ENCODE peak calls at places on chromosome 12, in four cellular contexts. One of them, this sample, is unnamed.

GRCh38 chr12:101076940-101077351 is 133.1 kb downstream of the SLC5A8 start:
- DNase-seq in HepG2: no peak
- DNase-seq in GM12878: no peak
- DNase-seq in H1: no peak
- DNase-seq in this sample: no peak

GRCh38 chr12:28555729-28556128 is 365.5 kb downstream of the CCDC91 start:
- DNase-seq in H1: no peak
- DNase-seq in GM12878: no peak
- DNase-seq in HepG2: no peak
- DNase-seq in this sample: no peak

GRCh38 chr12:22408605-22409004 is 74.1 kb upstream of the ST8SIA1 start:
- DNase-seq in H1: no peak
- DNase-seq in GM12878: no peak
- DNase-seq in HepG2: no peak
- DNase-seq in this sample: no peak

GRCh38 chr12:124332068-124332672 is 37.3 kb downstream of the RFLNA start:
- DNase-seq in H1: no peak
- DNase-seq in HepG2: no peak
- DNase-seq in GM12878: no peak
- DNase-seq in this sample: peak

GRCh38 chr12:108768591-108769500 is 37.5 kb upstream of the CORO1C start:
- DNase-seq in GM12878: peak
- DNase-seq in HepG2: peak
- DNase-seq in H1: peak
- DNase-seq in this sample: no peak

GRCh38 chr12:119338593-119339363 is 4.2 kb downstream of the CCDC60 start:
- DNase-seq in H1: no peak
- DNase-seq in GM12878: no peak
- DNase-seq in HepG2: no peak
- DNase-seq in this sample: peak

GRCh38 chr12:111412830-111413441 is 7.2 kb downstream of the SH2B3 start:
- DNase-seq in H1: no peak
- DNase-seq in HepG2: no peak
- DNase-seq in GM12878: no peak
- DNase-seq in this sample: no peak

GRCh38 chr12:102234599-102234998 is 37.0 kb upstream of the PMCH start:
- DNase-seq in H1: no peak
- DNase-seq in GM12878: no peak
- DNase-seq in HepG2: no peak
- DNase-seq in this sample: no peak

GRCh38 chr12:66636771-66637170 is 42.1 kb downstream of the GRIP1 start:
- DNase-seq in HepG2: no peak
- DNase-seq in GM12878: no peak
- DNase-seq in H1: no peak
- DNase-seq in this sample: no peak

GRCh38 chr12:32309811-32310755 is 89.3 kb upstream of the FGD4 start:
- DNase-seq in GM12878: no peak
- DNase-seq in HepG2: no peak
- DNase-seq in H1: no peak
- DNase-seq in this sample: no peak

GRCh38 chr12:24537241-24537860 is 411.6 kb downstream of the BCAT1 start:
- DNase-seq in GM12878: no peak
- DNase-seq in H1: no peak
- DNase-seq in HepG2: no peak
- DNase-seq in this sample: no peak

GRCh38 chr12:3293013-3293412 is 198.0 kb upstream of the PRMT8 start:
- DNase-seq in GM12878: no peak
- DNase-seq in H1: no peak
- DNase-seq in HepG2: no peak
- DNase-seq in this sample: no peak

GRCh38 chr12:15601210-15601800 is 187.9 kb downstream of the EPS8 start:
- DNase-seq in GM12878: no peak
- DNase-seq in HepG2: no peak
- DNase-seq in H1: no peak
- DNase-seq in this sample: no peak

DNA sequence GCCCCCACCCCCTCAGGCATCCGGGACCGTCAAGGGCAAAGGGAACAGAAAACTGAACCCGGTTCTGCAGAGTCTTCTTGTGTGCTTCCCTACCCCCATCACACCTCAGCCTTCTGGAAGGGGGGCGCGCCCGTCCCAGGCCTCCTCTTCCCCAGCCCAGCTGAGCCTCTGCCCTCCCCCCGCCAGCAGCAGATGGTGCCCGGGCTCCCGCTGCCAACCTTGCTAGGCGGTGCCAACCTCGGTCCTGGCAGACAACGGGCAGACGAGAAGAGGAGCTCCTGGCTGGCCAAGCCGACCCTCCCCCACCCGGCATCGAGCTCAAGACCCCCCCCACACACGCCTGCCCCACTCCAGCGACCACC is 8.7 kb downstream of the STAC3 start:
- DNase-seq in H1: no peak
- DNase-seq in GM12878: no peak
- DNase-seq in HepG2: no peak
- DNase-seq in this sample: no peak
- TF ChIP-seq SUZ12 in H1: no peak
- TF ChIP-seq SUZ12 in GM12878: no peak
- TF ChIP-seq SUZ12 in HepG2: no peak
- TF ChIP-seq SUZ12 in this sample: no peak

GRCh38 chr12:57433370-57433769 is 1.2 kb upstream of the INHBC start:
- DNase-seq in H1: no peak
- DNase-seq in GM12878: no peak
- DNase-seq in HepG2: no peak
- DNase-seq in this sample: no peak

GRCh38 chr12:57429473-57430116 is 1.2 kb downstream of the R3HDM2 start:
- DNase-seq in H1: no peak
- DNase-seq in GM12878: no peak
- DNase-seq in HepG2: no peak
- DNase-seq in this sample: no peak

GRCh38 chr12:57430931-57431566 is at the start of gene R3HDM2:
- DNase-seq in H1: peak
- DNase-seq in GM12878: peak
- DNase-seq in HepG2: peak
- DNase-seq in this sample: peak

GRCh38 chr12:57430117-57430930 is 519 bp downstream of the R3HDM2 start:
- DNase-seq in HepG2: no peak
- DNase-seq in GM12878: no peak
- DNase-seq in H1: no peak
- DNase-seq in this sample: no peak

DNA sequence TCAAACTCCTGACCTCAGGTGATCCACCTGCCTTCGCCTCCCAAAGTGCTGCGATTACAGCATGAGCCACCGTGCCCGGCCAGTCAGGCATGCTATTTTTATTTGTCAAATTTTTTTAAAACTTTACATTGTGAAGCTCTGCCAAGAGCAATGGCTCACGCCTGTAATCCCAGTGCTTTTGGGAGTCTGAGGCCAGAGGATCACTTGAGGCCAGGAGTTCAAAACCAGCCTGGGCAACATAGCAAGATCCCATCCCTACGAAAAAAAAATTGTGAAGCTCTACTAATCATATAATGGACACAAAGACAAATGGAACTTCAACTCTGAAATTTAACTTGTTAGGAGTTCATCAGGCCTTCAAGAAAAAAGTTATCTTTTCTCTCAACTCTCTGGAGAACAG is 1.9 kb downstream of the R3HDM2 start:
- DNase-seq in HepG2: no peak
- DNase-seq in GM12878: no peak
- DNase-seq in H1: no peak
- DNase-seq in this sample: no peak
- H3K9ac ChIP-seq in HepG2: peak
- H3K9ac ChIP-seq in GM12878: peak
- H3K9ac ChIP-seq in H1: no peak
- H3K9ac ChIP-seq in this sample: no peak

GRCh38 chr12:59833408-59833807 is 237.6 kb downstream of the SLC16A7 start:
- DNase-seq in HepG2: no peak
- DNase-seq in GM12878: no peak
- DNase-seq in H1: no peak
- DNase-seq in this sample: no peak
- TF ChIP-seq SUZ12 in HepG2: no peak
- TF ChIP-seq SUZ12 in GM12878: no peak
- TF ChIP-seq SUZ12 in H1: no peak
- TF ChIP-seq SUZ12 in this sample: no peak

DNA sequence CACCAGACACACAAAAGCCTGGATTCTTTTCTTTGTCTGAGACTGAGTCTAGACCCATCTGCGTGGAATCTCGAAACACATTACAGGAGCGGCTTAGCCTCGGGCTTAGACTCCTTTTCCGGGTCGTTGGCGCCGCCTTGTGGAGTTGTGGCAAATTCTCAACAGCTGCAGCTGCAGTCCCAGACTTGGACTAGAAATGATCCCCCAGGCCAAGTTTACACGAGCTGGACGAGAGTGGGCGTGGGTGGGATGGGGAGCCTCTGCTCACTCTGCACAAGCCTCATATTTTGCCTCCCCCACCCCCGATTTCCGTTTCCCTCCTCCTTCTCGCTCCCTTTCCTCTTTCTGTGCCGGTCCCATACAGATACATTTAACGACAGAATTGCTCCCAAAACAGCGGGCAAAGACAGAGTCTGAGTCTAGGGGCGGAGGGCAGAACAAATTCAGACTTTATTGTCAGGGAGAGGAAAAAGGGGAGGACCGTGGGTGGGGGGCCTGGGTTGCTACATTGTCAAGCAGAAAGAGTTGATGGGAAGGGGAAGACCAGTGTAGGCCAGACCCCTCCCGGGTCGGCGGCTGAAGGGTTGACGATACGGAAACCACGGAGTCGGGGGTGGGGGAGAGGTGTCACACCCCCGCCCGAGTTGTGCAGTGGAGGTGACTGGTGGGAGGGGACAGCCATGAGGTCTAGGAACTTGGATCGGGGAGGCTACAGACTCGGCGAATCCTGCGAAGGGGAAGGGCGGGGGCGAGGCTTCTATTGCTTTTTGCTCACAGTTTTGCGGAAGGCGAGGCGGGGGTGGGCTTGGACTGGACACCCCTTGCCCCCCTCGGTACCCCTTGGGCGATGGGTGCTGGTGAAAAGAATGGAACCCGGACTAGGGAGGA is 4.7 kb upstream of the GPR84 start:
- DNase-seq in GM12878: no peak
- DNase-seq in HepG2: peak
- DNase-seq in H1: no peak
- DNase-seq in this sample: no peak
- H3K9ac ChIP-seq in GM12878: peak
- H3K9ac ChIP-seq in HepG2: peak
- H3K9ac ChIP-seq in H1: no peak
- H3K9ac ChIP-seq in this sample: peak

GRCh38 chr12:93080452-93080851 is 151.4 kb upstream of the EEA1 start:
- DNase-seq in HepG2: no peak
- DNase-seq in GM12878: no peak
- DNase-seq in H1: peak
- DNase-seq in this sample: peak
- TF ChIP-seq SUZ12 in HepG2: no peak
- TF ChIP-seq SUZ12 in GM12878: no peak
- TF ChIP-seq SUZ12 in H1: no peak
- TF ChIP-seq SUZ12 in this sample: no peak

GRCh38 chr12:47820631-47821345 is 1.1 kb upstream of the HDAC7 start:
- DNase-seq in GM12878: no peak
- DNase-seq in HepG2: peak
- DNase-seq in H1: no peak
- DNase-seq in this sample: peak
- H3K9ac ChIP-seq in GM12878: peak
- H3K9ac ChIP-seq in HepG2: peak
- H3K9ac ChIP-seq in H1: peak
- H3K9ac ChIP-seq in this sample: peak

DNA sequence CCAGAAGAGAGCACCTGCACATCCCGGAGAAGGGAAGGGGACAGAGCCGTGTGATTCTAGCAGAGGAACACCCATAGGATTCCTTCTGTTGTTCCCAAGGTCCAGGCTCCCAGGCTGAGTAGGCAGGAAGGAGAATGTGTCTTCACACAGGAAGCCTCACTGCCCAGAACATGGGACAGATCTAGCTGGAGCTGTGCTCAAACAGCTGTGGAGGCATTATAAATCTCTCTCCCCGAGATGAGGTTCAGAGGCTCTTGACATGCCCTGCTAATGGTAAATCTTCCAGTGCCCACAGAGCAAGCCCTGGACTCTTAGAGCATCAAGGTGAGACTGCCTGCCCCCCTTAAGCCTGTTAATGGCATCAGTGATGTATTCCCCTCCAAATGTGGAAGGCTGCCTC is 138.7 kb upstream of the MAP1LC3B2 start:
- DNase-seq in H1: no peak
- DNase-seq in GM12878: no peak
- DNase-seq in HepG2: no peak
- DNase-seq in this sample: no peak
- TF ChIP-seq SUZ12 in H1: no peak
- TF ChIP-seq SUZ12 in GM12878: no peak
- TF ChIP-seq SUZ12 in HepG2: no peak
- TF ChIP-seq SUZ12 in this sample: no peak

GRCh38 chr12:81991868-81992267 is 232.7 kb upstream of the PPFIA2 start:
- DNase-seq in HepG2: no peak
- DNase-seq in H1: no peak
- DNase-seq in GM12878: no peak
- DNase-seq in this sample: no peak
- H3K9ac ChIP-seq in HepG2: no peak
- H3K9ac ChIP-seq in H1: no peak
- H3K9ac ChIP-seq in GM12878: no peak
- H3K9ac ChIP-seq in this sample: no peak

GRCh38 chr12:6212086-6212485 is 11.9 kb downstream of the CD9 start:
- DNase-seq in HepG2: no peak
- DNase-seq in H1: no peak
- DNase-seq in GM12878: no peak
- DNase-seq in this sample: no peak
- TF ChIP-seq SUZ12 in HepG2: no peak
- TF ChIP-seq SUZ12 in H1: no peak
- TF ChIP-seq SUZ12 in GM12878: no peak
- TF ChIP-seq SUZ12 in this sample: no peak

GRCh38 chr12:109446-109845 is 42.9 kb downstream of the IQSEC3 start:
- DNase-seq in H1: no peak
- DNase-seq in HepG2: no peak
- DNase-seq in GM12878: no peak
- DNase-seq in this sample: no peak

GRCh38 chr12:106118-106561 is 39.6 kb downstream of the IQSEC3 start:
- DNase-seq in GM12878: peak
- DNase-seq in HepG2: peak
- DNase-seq in H1: no peak
- DNase-seq in this sample: no peak

GRCh38 chr12:105696-106095 is 39.1 kb downstream of the IQSEC3 start:
- DNase-seq in GM12878: no peak
- DNase-seq in HepG2: no peak
- DNase-seq in H1: no peak
- DNase-seq in this sample: no peak

GRCh38 chr12:109872-110271 is 43.3 kb downstream of the IQSEC3 start:
- DNase-seq in GM12878: no peak
- DNase-seq in HepG2: no peak
- DNase-seq in H1: no peak
- DNase-seq in this sample: peak

GRCh38 chr12:108594-108993 is 42.0 kb downstream of the IQSEC3 start:
- DNase-seq in H1: no peak
- DNase-seq in HepG2: no peak
- DNase-seq in GM12878: no peak
- DNase-seq in this sample: no peak
- H3K9ac ChIP-seq in H1: no peak
- H3K9ac ChIP-seq in HepG2: no peak
- H3K9ac ChIP-seq in GM12878: no peak
- H3K9ac ChIP-seq in this sample: no peak